ENCODE peak calls at places on chromosomes 7 and 10, in seven cellular contexts. Y is mammary epithelial cell; G is RWPE2; U is left lung; T is H9; V is CD8-positive, alpha-beta T cell; M is left ventricle myocardium inferior. X is an unnamed sample.

GRCh38 chr10:116880716-116881440 is 31.6 kb downstream of the ENO4 start:
- DNase-seq in U (no peak), V (no peak), T (no peak), Y (peak), M (no peak), G (no peak), X (no peak)

GRCh38 chr7:159136846-159137245 is 7.8 kb downstream of the VIPR2 start:
- DNase-seq in U (no peak), M (no peak), Y (no peak), T (peak), G (no peak), V (no peak), X (no peak)

GRCh38 chr10:90856964-90857634 is 740 bp downstream of the HTR7 start:
- DNase-seq in G (no peak), Y (peak), V (no peak), T (peak), M (no peak), U (peak), X (no peak)

GRCh38 chr7:95916573-95917371 is 144.4 kb downstream of the DYNC1I1 start:
- DNase-seq in M (peak), V (peak), T (peak), Y (peak), G (no peak), U (peak), X (peak)

GRCh38 chr10:16867990-16868389 is 50.8 kb upstream of the RSU1 start:
- DNase-seq in M (no peak), T (no peak), V (no peak), Y (no peak), U (no peak), G (no peak), X (no peak)

GRCh38 chr10:58632211-58632610 is 119.5 kb downstream of the BICC1 start:
- DNase-seq in U (no peak), T (no peak), G (no peak), Y (no peak), M (no peak), V (no peak), X (no peak)

GRCh38 chr7:117489911-117490310 is 10.1 kb downstream of the CFTR start:
- DNase-seq in Y (no peak), G (no peak), M (no peak), T (no peak), U (no peak), V (no peak), X (no peak)

GRCh38 chr10:74855027-74855426 is 28.6 kb downstream of the KAT6B start:
- DNase-seq in V (no peak), T (no peak), M (peak), U (no peak), G (no peak), Y (no peak), X (no peak)

GRCh38 chr7:48035967-48036478 is 680 bp downstream of the C7orf57 start:
- DNase-seq in G (no peak), Y (peak), M (peak), V (no peak), T (no peak), U (peak), X (no peak)

GRCh38 chr7:69953319-69954067 is 355.2 kb downstream of the AUTS2 start:
- DNase-seq in U (no peak), T (no peak), G (no peak), V (no peak), Y (no peak), M (no peak), X (no peak)

GRCh38 chr7:77550586-77550985 is 13.5 kb downstream of the PTPN12 start:
- DNase-seq in U (no peak), G (no peak), T (no peak), V (no peak), Y (no peak), M (no peak), X (no peak)

GRCh38 chr10:42926831-42927230 is 144.2 kb downstream of the BMS1 start:
- DNase-seq in M (no peak), G (no peak), V (no peak), T (peak), U (peak), Y (no peak), X (peak)

GRCh38 chr10:84138478-84139125 is 707 bp upstream of the GHITM start:
- DNase-seq in V (peak), M (peak), Y (no peak), U (no peak), T (no peak), G (no peak), X (no peak)

GRCh38 chr10:43294892-43295291 is 28.0 kb upstream of the RASGEF1A start:
- DNase-seq in M (no peak), Y (no peak), U (no peak), G (no peak), V (no peak), T (no peak), X (no peak)

GRCh38 chr7:116872026-116872425 is 9.6 kb downstream of the CAPZA2 start:
- DNase-seq in V (no peak), M (no peak), T (no peak), G (no peak), U (no peak), Y (no peak), X (no peak)

GRCh38 chr10:12531305-12531738 is 182.0 kb downstream of the CAMK1D start:
- DNase-seq in Y (no peak), U (no peak), V (no peak), G (no peak), M (peak), T (no peak), X (no peak)

GRCh38 chr7:122699017-122699416 is at the start of gene RNF133:
- DNase-seq in V (no peak), Y (no peak), T (no peak), G (no peak), U (no peak), M (no peak), X (no peak)

GRCh38 chr7:114670676-114671075 is 251.2 kb upstream of the MDFIC start:
- DNase-seq in T (no peak), Y (no peak), U (no peak), M (no peak), V (no peak), G (no peak), X (no peak)

GRCh38 chr10:110138197-110138812 is 69.1 kb upstream of the MXI1 start:
- DNase-seq in T (no peak), Y (peak), U (no peak), M (no peak), G (no peak), V (no peak), X (peak)

GRCh38 chr10:29748109-29748650 is 113.4 kb upstream of the SVIL start:
- DNase-seq in U (no peak), M (no peak), Y (no peak), G (no peak), T (no peak), V (no peak), X (no peak)

GRCh38 chr10:88962336-88962735 is 9.8 kb upstream of the ACTA2 start:
- DNase-seq in M (no peak), V (no peak), G (no peak), Y (no peak), U (no peak), T (no peak), X (no peak)

GRCh38 chr7:123757095-123757494 is 8.3 kb upstream of the WASL start:
- DNase-seq in Y (peak), M (no peak), V (no peak), T (no peak), U (no peak), G (no peak), X (peak)

GRCh38 chr10:31397852-31398251 is 78.8 kb downstream of the ZEB1 start:
- DNase-seq in M (no peak), T (no peak), Y (no peak), V (no peak), G (no peak), U (no peak), X (no peak)

GRCh38 chr7:30166155-30166840 is 31.5 kb downstream of the MTURN start:
- DNase-seq in V (no peak), T (no peak), U (no peak), G (no peak), Y (peak), M (no peak), X (peak)

GRCh38 chr7:22726345-22726848 is 603 bp upstream of the IL6 start:
- DNase-seq in V (no peak), U (no peak), Y (peak), T (peak), G (peak), M (no peak), X (peak)

GRCh38 chr7:1027285-1028043 is 16.9 kb upstream of the GPR146 start:
- DNase-seq in T (peak), M (no peak), U (peak), G (no peak), Y (no peak), V (no peak), X (peak)

GRCh38 chr10:27359792-27360320 is 119.3 kb upstream of the ACBD5 start:
- DNase-seq in V (no peak), T (no peak), U (no peak), G (no peak), Y (no peak), M (no peak), X (no peak)

GRCh38 chr7:151125835-151126481 is 39.7 kb downstream of the AGAP3 start:
- DNase-seq in G (no peak), Y (no peak), V (no peak), U (peak), T (no peak), M (no peak), X (no peak)

DNA sequence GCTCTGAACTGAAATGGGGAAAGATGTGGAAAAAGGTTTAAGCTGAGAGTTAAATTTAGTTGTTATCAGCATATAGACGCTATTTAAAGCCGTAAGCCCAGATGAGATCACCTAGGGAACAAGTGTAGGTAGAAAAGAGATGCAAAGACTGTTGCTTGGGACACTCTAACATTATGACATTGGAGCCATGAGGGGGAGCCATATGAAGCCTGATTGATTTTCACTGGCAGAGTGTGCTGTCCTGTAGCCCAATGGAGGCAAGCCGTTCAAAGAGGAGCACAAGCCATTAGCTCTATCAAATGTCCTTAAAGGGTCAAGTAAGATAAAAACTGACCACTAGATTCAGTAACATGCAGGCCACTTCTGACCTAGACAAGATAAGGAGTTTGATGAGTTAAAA is 223.3 kb downstream of the TWIST1 start:
- DNase-seq in M (no peak), V (no peak), Y (no peak), U (no peak), T (peak), G (no peak), X (no peak)
- H3K27ac ChIP-seq in M (no peak), V (no peak), Y (no peak), U (no peak), T (no peak), G (no peak), X (no peak)

GRCh38 chr10:122097935-122098334 is 109.0 kb downstream of the TACC2 start:
- DNase-seq in Y (no peak), U (no peak), T (no peak), V (no peak), G (no peak), M (no peak), X (no peak)
- TF ChIP-seq CTCF in Y (no peak), U (no peak), T (no peak), V (no peak), G (no peak), M (no peak), X (no peak)

DNA sequence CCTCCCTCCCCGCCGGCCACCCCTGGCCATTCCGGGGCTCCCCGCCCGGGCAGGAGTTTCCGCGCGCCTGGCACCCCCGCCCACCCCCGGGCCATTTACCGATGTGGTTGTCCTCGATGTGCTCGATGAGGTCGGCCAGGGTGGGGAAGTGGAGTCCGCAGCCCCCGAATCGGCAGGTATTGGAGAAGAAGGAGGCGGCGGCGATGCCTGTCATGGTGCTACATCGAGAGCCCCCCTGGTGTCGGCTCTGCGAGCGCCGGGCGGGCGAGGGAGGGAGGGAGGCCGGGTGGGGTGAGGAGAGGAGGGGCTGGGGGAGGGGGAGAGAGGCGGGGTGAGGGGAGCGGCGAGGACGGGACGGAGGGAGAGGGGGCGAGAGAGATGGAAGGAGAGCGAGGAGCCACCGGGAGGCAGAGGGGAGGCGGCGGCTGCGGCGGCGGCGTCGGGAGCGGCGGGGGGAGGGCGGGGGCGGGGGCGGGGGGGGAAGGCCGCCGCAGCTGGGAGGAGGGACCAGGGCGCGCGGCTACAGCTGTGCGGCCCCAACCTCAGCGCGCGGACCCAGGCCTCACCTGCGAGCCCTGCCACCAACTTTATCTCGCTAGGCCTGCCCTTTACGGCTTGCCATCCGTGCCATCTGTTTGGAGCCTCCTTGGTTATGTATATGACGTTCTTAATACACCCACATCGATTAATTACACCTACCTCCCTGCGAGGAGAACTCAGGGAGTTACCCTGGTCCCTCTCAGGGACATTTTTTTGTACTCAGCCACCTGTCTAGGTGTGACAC is at the start of gene JAZF1:
- DNase-seq in U (peak), T (peak), V (peak), M (peak), G (peak), Y (peak), X (peak)
- H3K27ac ChIP-seq in U (peak), T (no peak), V (no peak), M (peak), G (peak), Y (no peak), X (peak)

GRCh38 chr10:53841746-53842145 is 959.3 kb downstream of the PCDH15 start:
- DNase-seq in T (no peak), V (no peak), M (no peak), Y (no peak), U (no peak), G (no peak), X (no peak)

GRCh38 chr10:53836638-53837037 is 964.4 kb downstream of the PCDH15 start:
- DNase-seq in V (no peak), G (no peak), T (no peak), M (no peak), U (no peak), Y (peak), X (peak)

GRCh38 chr10:53843691-53844362 is 957.2 kb downstream of the PCDH15 start:
- DNase-seq in G (no peak), V (no peak), U (no peak), M (no peak), Y (peak), T (no peak), X (no peak)

GRCh38 chr10:53840668-53841067 is 960.4 kb downstream of the PCDH15 start:
- DNase-seq in U (no peak), G (no peak), T (no peak), V (no peak), Y (no peak), M (no peak), X (no peak)

DNA sequence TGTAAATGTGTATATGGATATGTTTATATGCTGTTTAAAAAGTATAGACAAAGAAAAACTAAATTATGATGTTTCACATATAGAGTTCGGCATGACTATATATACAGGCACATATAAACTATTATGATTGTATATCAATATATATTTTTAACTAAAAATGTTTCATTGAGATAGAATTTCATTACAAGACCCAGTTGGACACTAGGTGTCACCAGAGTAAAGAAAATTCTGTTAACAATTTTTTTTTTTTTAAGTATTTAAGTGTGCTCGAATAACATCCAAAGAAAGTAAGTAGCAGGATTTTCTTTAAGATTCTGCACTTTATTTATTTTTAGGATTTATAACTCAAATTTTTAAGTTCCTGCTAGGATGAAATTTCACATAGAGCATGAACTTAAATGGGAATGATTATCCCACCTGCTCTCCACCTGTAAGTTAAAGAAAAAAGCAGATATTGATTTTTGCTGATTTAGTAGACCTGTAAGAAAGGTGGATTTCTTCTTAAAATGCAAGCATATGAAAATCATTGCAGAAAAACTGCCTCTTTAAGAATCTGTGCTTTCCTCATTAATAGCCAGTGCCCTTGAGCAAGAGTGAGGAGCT is 961.5 kb downstream of the PCDH15 start:
- DNase-seq in U (no peak), Y (peak), M (no peak), V (no peak), T (no peak), G (no peak), X (peak)
- TF ChIP-seq CTCF in U (peak), Y (peak), M (peak), V (no peak), T (peak), G (peak), X (peak)

GRCh38 chr7:44676776-44677175 is 70.3 kb downstream of the OGDH start:
- DNase-seq in V (no peak), T (no peak), Y (no peak), M (no peak), U (no peak), G (no peak), X (no peak)
- H3K27ac ChIP-seq in V (no peak), T (no peak), Y (no peak), M (peak), U (no peak), G (no peak), X (peak)

DNA sequence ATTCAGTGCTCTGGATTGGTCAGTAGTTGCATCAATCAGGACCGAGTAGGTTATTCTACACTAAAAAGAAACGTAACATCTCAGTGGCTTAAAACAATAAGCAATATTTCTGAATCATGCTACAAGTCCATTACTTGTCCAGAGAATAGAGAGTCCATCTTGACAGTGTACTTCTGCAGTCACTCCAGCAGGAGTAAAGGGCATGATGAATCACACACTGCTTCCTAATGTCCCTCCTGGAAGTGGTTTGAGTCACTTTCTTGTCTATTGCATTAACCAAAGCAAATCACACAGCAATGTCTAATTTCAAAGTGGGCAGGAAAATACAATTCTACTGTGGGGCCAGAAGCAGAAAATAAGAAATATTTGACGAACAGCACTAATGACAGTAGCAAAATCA is 124.8 kb downstream of the TSPAN12 start:
- DNase-seq in T (no peak), G (no peak), U (no peak), V (no peak), Y (no peak), M (no peak), X (no peak)
- TF ChIP-seq CTCF in T (no peak), G (no peak), U (no peak), V (no peak), Y (peak), M (no peak), X (no peak)